ENCODE peak calls at places on chromosomes 5 and 9, in six cellular contexts. One of them, this sample, is unnamed.

GRCh38 chr5:147892696-147893296 is 13.5 kb downstream of the C5orf46 start:
- DNase-seq in IMR-90: peak; percentile 1
- DNase-seq in neuronal stem cell: no peak
- DNase-seq in H9: peak; percentile 52
- DNase-seq in trophoblast cell: peak; percentile 82
- DNase-seq in H1: no peak
- DNase-seq in this sample: no peak

GRCh38 chr9:96491079-96491879 is 41.3 kb downstream of the HABP4 start:
- DNase-seq in IMR-90: peak; percentile 77
- DNase-seq in neuronal stem cell: no peak
- DNase-seq in H9: no peak
- DNase-seq in trophoblast cell: no peak
- DNase-seq in H1: no peak
- DNase-seq in this sample: no peak

GRCh38 chr5:9534881-9535517 is 10.9 kb downstream of the SEMA5A start:
- DNase-seq in IMR-90: no peak
- DNase-seq in neuronal stem cell: no peak
- DNase-seq in H9: no peak
- DNase-seq in trophoblast cell: no peak
- DNase-seq in H1: no peak
- DNase-seq in this sample: no peak

GRCh38 chr5:146647656-146648199 is 131.7 kb upstream of the GPR151 start:
- DNase-seq in IMR-90: no peak
- DNase-seq in neuronal stem cell: no peak
- DNase-seq in H9: no peak
- DNase-seq in trophoblast cell: peak; percentile 54
- DNase-seq in H1: no peak
- DNase-seq in this sample: no peak

GRCh38 chr5:128409401-128409800 is 128.6 kb downstream of the FBN2 start:
- DNase-seq in IMR-90: no peak
- DNase-seq in neuronal stem cell: no peak
- DNase-seq in H9: no peak
- DNase-seq in trophoblast cell: no peak
- DNase-seq in H1: no peak
- DNase-seq in this sample: peak; percentile 28

GRCh38 chr9:110900917-110901316 is 137.4 kb downstream of the LPAR1 start:
- DNase-seq in IMR-90: peak; percentile 63
- DNase-seq in neuronal stem cell: no peak
- DNase-seq in H9: no peak
- DNase-seq in trophoblast cell: no peak
- DNase-seq in H1: no peak
- DNase-seq in this sample: no peak

GRCh38 chr5:59506285-59506877 is 387.1 kb downstream of the PDE4D start:
- DNase-seq in IMR-90: peak; percentile 28
- DNase-seq in neuronal stem cell: no peak
- DNase-seq in H9: no peak
- DNase-seq in trophoblast cell: no peak
- DNase-seq in H1: no peak
- DNase-seq in this sample: peak; percentile 35

GRCh38 chr9:83583151-83584014 is 39.6 kb upstream of the IDNK start:
- DNase-seq in IMR-90: peak; percentile 59
- DNase-seq in neuronal stem cell: peak; percentile 33
- DNase-seq in H9: peak; percentile 77
- DNase-seq in trophoblast cell: peak; percentile 66
- DNase-seq in H1: peak; percentile 80
- DNase-seq in this sample: peak; percentile 61

GRCh38 chr5:76710991-76711390 is 4.9 kb upstream of the F2R start:
- DNase-seq in IMR-90: peak; percentile 61
- DNase-seq in neuronal stem cell: no peak
- DNase-seq in H9: no peak
- DNase-seq in trophoblast cell: no peak
- DNase-seq in H1: no peak
- DNase-seq in this sample: peak; percentile 59

GRCh38 chr9:72753261-72753893 is 199.5 kb downstream of the ALDH1A1 start:
- DNase-seq in IMR-90: peak; percentile 31
- DNase-seq in neuronal stem cell: no peak
- DNase-seq in H9: no peak
- DNase-seq in trophoblast cell: no peak
- DNase-seq in H1: no peak
- DNase-seq in this sample: peak; percentile 4

GRCh38 chr5:62720036-62720441 is 141.4 kb downstream of the LRRC70 start:
- DNase-seq in IMR-90: peak; percentile 21
- DNase-seq in neuronal stem cell: no peak
- DNase-seq in H9: peak; percentile 76
- DNase-seq in trophoblast cell: no peak
- DNase-seq in H1: peak; percentile 59
- DNase-seq in this sample: no peak

GRCh38 chr5:75523275-75523674 is 11.6 kb downstream of the POLK start:
- DNase-seq in IMR-90: no peak
- DNase-seq in neuronal stem cell: no peak
- DNase-seq in H9: no peak
- DNase-seq in trophoblast cell: peak; percentile 27
- DNase-seq in H1: no peak
- DNase-seq in this sample: no peak

GRCh38 chr5:45695011-45695667 is 1.0 kb downstream of the HCN1 start:
- DNase-seq in IMR-90: no peak
- DNase-seq in neuronal stem cell: no peak
- DNase-seq in H9: peak; percentile 39
- DNase-seq in trophoblast cell: no peak
- DNase-seq in H1: peak; percentile 61
- DNase-seq in this sample: no peak

GRCh38 chr9:136865768-136866103 is 372 bp downstream of the EDF1 start:
- DNase-seq in IMR-90: no peak
- DNase-seq in neuronal stem cell: no peak
- DNase-seq in H9: peak; percentile 28
- DNase-seq in trophoblast cell: no peak
- DNase-seq in H1: no peak
- DNase-seq in this sample: no peak
- H3K18ac ChIP-seq in IMR-90: no peak overlapping the region
- H3K18ac ChIP-seq in neuronal stem cell: peak overlapping the region; percentile 98
- H3K18ac ChIP-seq in H9: no peak overlapping the region
- H3K18ac ChIP-seq in trophoblast cell: peak overlapping the region; percentile 55
- H3K18ac ChIP-seq in H1: no peak overlapping the region
- H3K18ac ChIP-seq in this sample: peak overlapping the region; percentile 95

GRCh38 chr5:172434246-172434645 is 20.1 kb downstream of the SH3PXD2B start:
- DNase-seq in IMR-90: no peak
- DNase-seq in neuronal stem cell: no peak
- DNase-seq in H9: no peak
- DNase-seq in trophoblast cell: no peak
- DNase-seq in H1: no peak
- DNase-seq in this sample: no peak
- H3K14ac ChIP-seq in IMR-90: no peak overlapping the region
- H3K14ac ChIP-seq in neuronal stem cell: peak overlapping the region; percentile 12
- H3K14ac ChIP-seq in H9: no peak overlapping the region
- H3K14ac ChIP-seq in trophoblast cell: no peak overlapping the region
- H3K14ac ChIP-seq in H1: no peak overlapping the region
- H3K14ac ChIP-seq in this sample: no peak overlapping the region

GRCh38 chr9:115167175-115167574 is 49.2 kb upstream of the TNC start:
- DNase-seq in IMR-90: peak; percentile 79
- DNase-seq in neuronal stem cell: no peak
- DNase-seq in H9: no peak
- DNase-seq in trophoblast cell: peak; percentile 11
- DNase-seq in H1: no peak
- DNase-seq in this sample: peak; percentile 72

GRCh38 chr9:115170674-115171073 is 52.7 kb upstream of the TNC start:
- DNase-seq in IMR-90: peak; percentile 52
- DNase-seq in neuronal stem cell: no peak
- DNase-seq in H9: peak; percentile 45
- DNase-seq in trophoblast cell: no peak
- DNase-seq in H1: peak; percentile 48
- DNase-seq in this sample: peak; percentile 81

GRCh38 chr9:115169003-115169402 is 51.0 kb upstream of the TNC start:
- DNase-seq in IMR-90: no peak
- DNase-seq in neuronal stem cell: no peak
- DNase-seq in H9: no peak
- DNase-seq in trophoblast cell: no peak
- DNase-seq in H1: no peak
- DNase-seq in this sample: no peak

GRCh38 chr9:115172105-115172504 is 54.1 kb upstream of the TNC start:
- DNase-seq in IMR-90: no peak
- DNase-seq in neuronal stem cell: no peak
- DNase-seq in H9: no peak
- DNase-seq in trophoblast cell: no peak
- DNase-seq in H1: no peak
- DNase-seq in this sample: no peak
- H3K18ac ChIP-seq in IMR-90: no peak overlapping the region
- H3K18ac ChIP-seq in neuronal stem cell: no peak overlapping the region
- H3K18ac ChIP-seq in H9: no peak overlapping the region
- H3K18ac ChIP-seq in trophoblast cell: no peak overlapping the region
- H3K18ac ChIP-seq in H1: peak overlapping the region; percentile 4
- H3K18ac ChIP-seq in this sample: no peak overlapping the region

GRCh38 chr5:121526908-121527307 is 324.8 kb upstream of the FTMT start:
- DNase-seq in IMR-90: no peak
- DNase-seq in neuronal stem cell: no peak
- DNase-seq in H9: no peak
- DNase-seq in trophoblast cell: no peak
- DNase-seq in H1: no peak
- DNase-seq in this sample: no peak
- H3K14ac ChIP-seq in IMR-90: no peak overlapping the region
- H3K14ac ChIP-seq in neuronal stem cell: no peak overlapping the region
- H3K14ac ChIP-seq in H9: no peak overlapping the region
- H3K14ac ChIP-seq in trophoblast cell: no peak overlapping the region
- H3K14ac ChIP-seq in H1: no peak overlapping the region
- H3K14ac ChIP-seq in this sample: no peak overlapping the region

GRCh38 chr9:8859416-8859815 is 1059.8 kb upstream of the DMAC1 start:
- DNase-seq in IMR-90: no peak
- DNase-seq in neuronal stem cell: no peak
- DNase-seq in H9: no peak
- DNase-seq in trophoblast cell: no peak
- DNase-seq in H1: no peak
- DNase-seq in this sample: no peak

GRCh38 chr9:8858250-8859161 is 1058.9 kb upstream of the DMAC1 start:
- DNase-seq in IMR-90: no peak
- DNase-seq in neuronal stem cell: no peak
- DNase-seq in H9: peak; percentile 50
- DNase-seq in trophoblast cell: no peak
- DNase-seq in H1: peak; percentile 61
- DNase-seq in this sample: peak; percentile 15

GRCh38 chr9:8855046-8855445 is 1055.5 kb upstream of the DMAC1 start:
- DNase-seq in IMR-90: no peak
- DNase-seq in neuronal stem cell: no peak
- DNase-seq in H9: no peak
- DNase-seq in trophoblast cell: no peak
- DNase-seq in H1: no peak
- DNase-seq in this sample: peak; percentile 24

GRCh38 chr9:8857330-8858249 is 1058.0 kb upstream of the DMAC1 start:
- DNase-seq in IMR-90: no peak
- DNase-seq in neuronal stem cell: peak; percentile 69
- DNase-seq in H9: peak; percentile 74
- DNase-seq in trophoblast cell: no peak
- DNase-seq in H1: peak; percentile 83
- DNase-seq in this sample: peak; percentile 55

GRCh38 chr9:8856686-8857329 is 1057.2 kb upstream of the DMAC1 start:
- DNase-seq in IMR-90: no peak
- DNase-seq in neuronal stem cell: no peak
- DNase-seq in H9: no peak
- DNase-seq in trophoblast cell: no peak
- DNase-seq in H1: no peak
- DNase-seq in this sample: peak; percentile 26
- H3K18ac ChIP-seq in IMR-90: no peak overlapping the region
- H3K18ac ChIP-seq in neuronal stem cell: peak overlapping the region; percentile 99
- H3K18ac ChIP-seq in H9: no peak overlapping the region
- H3K18ac ChIP-seq in trophoblast cell: peak overlapping the region; percentile 72
- H3K18ac ChIP-seq in H1: peak overlapping the region; percentile 39
- H3K18ac ChIP-seq in this sample: no peak overlapping the region

GRCh38 chr9:87157366-87158031 is 210.2 kb upstream of the GAS1 start:
- DNase-seq in IMR-90: no peak
- DNase-seq in neuronal stem cell: no peak
- DNase-seq in H9: no peak
- DNase-seq in trophoblast cell: no peak
- DNase-seq in H1: no peak
- DNase-seq in this sample: no peak
- H3K14ac ChIP-seq in IMR-90: no peak overlapping the region
- H3K14ac ChIP-seq in neuronal stem cell: no peak overlapping the region
- H3K14ac ChIP-seq in H9: no peak overlapping the region
- H3K14ac ChIP-seq in trophoblast cell: no peak overlapping the region
- H3K14ac ChIP-seq in H1: no peak overlapping the region
- H3K14ac ChIP-seq in this sample: no peak overlapping the region